ENCODE peak calls at places on chromosome 11, in seven cellular contexts. X, L, M, Z, S, K and F are unnamed samples.
A peak's percentile ranks its signal among the peaks of the same experiment; 100 is the strongest.

GRCh38 chr11:10407055-10407454 is 48.0 kb upstream of the AMPD3 start:
- DNase-seq in X (no peak), L (no peak), M (peak; percentile 28), Z (peak; percentile 96), S (no peak), K (peak; percentile 61), F (no peak)

GRCh38 chr11:111913997-111914396 is 1.5 kb downstream of the HSPB2 start:
- DNase-seq in X (peak; percentile 80), L (no peak), M (peak; percentile 86), Z (peak; percentile 44), S (no peak), K (peak; percentile 59), F (no peak)

GRCh38 chr11:84498016-84498415 is 1129.1 kb downstream of the DLG2 start:
- DNase-seq in X (peak; percentile 76), L (no peak), M (peak; percentile 98), Z (no peak), S (no peak), K (peak; percentile 75), F (no peak)

GRCh38 chr11:69902337-69902736 is 83.1 kb upstream of the FGF3 start:
- DNase-seq in X (no peak), L (no peak), M (no peak), Z (no peak), S (no peak), K (no peak), F (no peak)

GRCh38 chr11:83191491-83191890 is 2.0 kb upstream of the ANKRD42 start:
- DNase-seq in X (no peak), L (no peak), M (no peak), Z (no peak), S (no peak), K (no peak), F (no peak)

GRCh38 chr11:124285610-124286344 is 28.0 kb downstream of the OR8D1 start:
- DNase-seq in X (no peak), L (no peak), M (peak; percentile 59), Z (peak; percentile 15), S (no peak), K (peak; percentile 17), F (no peak)

GRCh38 chr11:2814751-2815150 is 70.8 kb downstream of the CDKN1C start:
- DNase-seq in X (no peak), L (no peak), M (no peak), Z (no peak), S (no peak), K (no peak), F (no peak)

GRCh38 chr11:10651579-10652361 is 41.8 kb downstream of the IRAG1 start:
- DNase-seq in X (no peak), L (no peak), M (no peak), Z (no peak), S (no peak), K (no peak), F (no peak)

GRCh38 chr11:118007040-118007439 is 20.8 kb downstream of the IL10RA start:
- DNase-seq in X (no peak), L (no peak), M (no peak), Z (no peak), S (no peak), K (no peak), F (no peak)

GRCh38 chr11:123006860-123007542 is 25.4 kb upstream of the BSX start:
- DNase-seq in X (no peak), L (no peak), M (no peak), Z (no peak), S (no peak), K (no peak), F (no peak)

GRCh38 chr11:75421035-75421602 is 11.9 kb downstream of the KLHL35 start:
- DNase-seq in X (no peak), L (no peak), M (no peak), Z (no peak), S (no peak), K (no peak), F (no peak)

GRCh38 chr11:102007567-102008437 is 39.4 kb upstream of the CFAP300 start:
- DNase-seq in X (no peak), L (peak; percentile 50), M (peak; percentile 70), Z (peak; percentile 95), S (peak; percentile 50), K (no peak), F (no peak)

GRCh38 chr11:7595951-7596350 is 77.3 kb downstream of the CYB5R2 start:
- DNase-seq in X (no peak), L (no peak), M (no peak), Z (no peak), S (no peak), K (no peak), F (no peak)

GRCh38 chr11:47327025-47327424 is 25.5 kb downstream of the MYBPC3 start:
- DNase-seq in X (no peak), L (no peak), M (no peak), Z (no peak), S (no peak), K (no peak), F (no peak)

GRCh38 chr11:122229611-122230386 is 113.8 kb upstream of the BLID start:
- DNase-seq in X (no peak), L (no peak), M (no peak), Z (no peak), S (no peak), K (no peak), F (no peak)

GRCh38 chr11:9001736-9002135 is 2.1 kb downstream of the NRIP3 start:
- DNase-seq in X (peak; percentile 45), L (peak; percentile 38), M (peak; percentile 71), Z (peak; percentile 97), S (no peak), K (peak; percentile 92), F (no peak)

GRCh38 chr11:20031155-20032001 is 128.9 kb downstream of the DBX1 start:
- DNase-seq in X (no peak), L (no peak), M (peak; percentile 88), Z (peak; percentile 73), S (no peak), K (peak; percentile 77), F (no peak)

GRCh38 chr11:68840661-68841653 is 759 bp downstream of the CPT1A start:
- DNase-seq in X (peak; percentile 83), L (peak; percentile 74), M (peak; percentile 63), Z (no peak), S (peak; percentile 82), K (no peak), F (no peak)

GRCh38 chr11:70159612-70160570 is 43.2 kb upstream of the FADD start:
- DNase-seq in X (no peak), L (peak; percentile 43), M (peak; percentile 39), Z (peak; percentile 87), S (peak; percentile 87), K (no peak), F (no peak)

GRCh38 chr11:80309301-80309700 is 868.5 kb upstream of the TENM4 start:
- DNase-seq in X (no peak), L (no peak), M (no peak), Z (peak; percentile 65), S (no peak), K (no peak), F (no peak)

GRCh38 chr11:24239016-24239720 is 257.7 kb upstream of the LUZP2 start:
- DNase-seq in X (no peak), L (no peak), M (peak; percentile 5), Z (peak; percentile 48), S (no peak), K (peak; percentile 41), F (no peak)

DNA sequence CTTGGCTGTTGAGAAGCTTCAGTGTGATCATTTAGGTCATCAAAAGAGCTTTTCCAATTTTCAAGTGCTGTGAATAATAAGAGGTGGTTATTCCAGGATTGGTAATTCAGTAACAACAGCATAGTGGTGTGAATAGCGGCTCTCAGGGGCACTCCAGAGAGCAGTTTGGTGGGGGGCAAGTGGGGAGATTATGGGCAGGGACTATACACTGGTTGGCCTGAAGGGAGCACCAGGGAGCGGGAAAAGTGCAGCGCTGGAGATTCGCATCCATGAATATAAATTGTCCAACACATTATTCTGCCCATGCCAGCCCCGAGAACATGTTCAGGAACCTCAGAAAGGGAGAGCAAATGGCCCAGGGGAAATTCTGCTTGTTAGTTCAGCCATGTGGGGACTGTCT is 37.9 kb downstream of the OR6Q1 start:
- DNase-seq in X (no peak), L (no peak), M (no peak), Z (no peak), S (no peak), K (no peak), F (no peak)
- TF ChIP-seq CTCF in X (no peak), L (no peak), M (no peak), Z (no peak), S (no peak), K (peak; percentile 24), F (no peak)

GRCh38 chr11:64267207-64267945 is 16.0 kb downstream of the PLCB3 start:
- DNase-seq in X (peak; percentile 70), L (no peak), M (peak; percentile 39), Z (no peak), S (no peak), K (no peak), F (no peak)
- H3K4me3 ChIP-seq in X (no peak overlapping the region), L (no peak overlapping the region), M (no peak overlapping the region), Z (no peak overlapping the region), S (no peak overlapping the region), K (no peak overlapping the region), F (no peak overlapping the region)

DNA sequence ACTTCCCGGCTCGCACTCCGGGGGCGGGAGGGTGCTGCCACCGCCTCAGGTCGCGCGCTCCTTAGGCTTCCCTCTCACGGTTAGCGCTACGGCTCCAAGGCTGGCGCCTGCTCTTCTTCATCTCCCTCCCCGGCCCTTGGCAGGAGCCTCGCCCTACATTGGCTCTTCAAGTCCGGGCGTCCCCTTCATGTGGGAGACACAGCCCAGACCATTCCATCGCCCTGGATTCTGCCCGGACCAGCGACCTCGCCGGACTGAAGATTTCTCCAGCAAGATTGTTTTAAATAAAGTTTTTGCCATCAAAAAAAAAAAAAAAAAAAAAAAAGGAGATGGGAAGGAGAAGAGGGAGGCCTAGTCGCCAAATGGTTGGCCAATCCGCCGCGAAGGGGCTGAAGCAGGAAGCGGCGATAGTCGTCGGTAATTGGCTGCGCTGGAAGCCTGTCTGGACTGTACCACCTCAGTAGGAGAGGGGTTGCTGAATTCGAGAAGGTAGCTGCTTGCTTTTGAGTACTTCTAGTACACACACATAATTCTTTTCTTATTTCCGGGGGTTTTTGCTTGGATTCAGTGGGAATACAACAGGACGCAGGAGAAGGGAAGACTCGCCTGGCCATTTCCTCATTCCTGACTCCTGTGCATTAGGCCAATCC is 724 bp upstream of the ZDHHC5 start:
- DNase-seq in X (peak; percentile 99), L (peak; percentile 99), M (peak; percentile 100), Z (peak; percentile 92), S (peak; percentile 97), K (peak; percentile 98), F (peak; percentile 98)
- TF ChIP-seq CTCF in X (no peak), L (no peak), M (peak; percentile 5), Z (peak; percentile 10), S (no peak), K (no peak), F (no peak)

DNA sequence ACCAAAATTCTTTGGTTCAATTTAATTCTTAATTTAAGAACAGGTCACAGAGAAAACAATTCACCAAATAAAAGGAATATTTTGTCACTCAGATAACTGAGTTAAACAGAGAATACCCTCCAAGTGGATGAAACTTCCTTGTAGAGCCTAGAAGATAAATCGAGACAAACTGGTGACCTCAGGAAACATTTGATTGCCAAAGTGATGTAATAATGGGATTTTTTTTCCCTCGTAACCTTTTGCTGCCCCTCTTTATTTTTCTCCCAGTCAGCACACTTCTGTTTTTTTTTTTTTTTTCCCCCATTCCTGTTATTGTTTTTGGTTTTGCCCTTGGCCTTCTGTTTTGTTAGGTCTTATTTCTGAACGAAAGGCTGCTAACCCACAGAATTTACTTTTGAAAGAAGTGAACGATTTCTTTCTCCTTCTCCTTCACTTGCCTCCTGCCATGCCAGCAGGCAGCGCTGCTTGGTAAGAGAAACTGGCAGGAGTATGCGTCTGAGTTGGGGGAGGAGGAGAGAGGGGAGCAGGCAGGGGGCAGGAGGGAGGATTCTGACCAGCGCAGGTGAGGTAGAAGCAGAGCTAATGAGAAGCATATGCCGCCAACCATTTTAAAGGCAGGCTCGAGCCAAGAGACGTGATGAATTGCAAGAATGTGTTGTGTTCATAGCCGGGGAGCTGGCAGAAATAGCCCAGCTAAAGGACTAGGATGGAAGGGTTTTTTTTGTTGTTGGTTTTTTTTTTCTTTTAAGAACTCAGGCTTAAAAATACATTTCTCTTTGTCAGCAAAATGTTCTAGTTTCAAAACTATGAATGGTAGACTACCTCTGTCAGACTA is 121.9 kb upstream of the MTMR2 start:
- DNase-seq in X (peak; percentile 25), L (no peak), M (peak; percentile 93), Z (peak; percentile 20), S (peak; percentile 42), K (peak; percentile 43), F (no peak)
- H3K4me3 ChIP-seq in X (no peak overlapping the region), L (no peak overlapping the region), M (peak overlapping the region; percentile 46), Z (no peak overlapping the region), S (peak overlapping the region; percentile 20), K (no peak overlapping the region), F (no peak overlapping the region)